ENCODE peak calls at places on chromosomes 11 and 22, in seven cellular contexts. W is IMR-90, A is PC-9, I is endothelial cell of umbilical vein, F is HepG2, V is PC-3, B is neural progenitor cell. J is an unnamed sample. For H4K20me1, the result is how much of the 10 kb centered on the place peaks cover.

GRCh38 chr11:116693206-116694016 is 79.4 kb downstream of the BUD13 start:
- DNase-seq in W (no peak), A (peak), I (no peak), F (no peak), V (peak), B (no peak), J (peak)

GRCh38 chr11:70834277-70834940 is 418.0 kb downstream of the SHANK2 start:
- DNase-seq in W (peak), A (no peak), I (no peak), F (no peak), V (no peak), B (no peak), J (no peak)

GRCh38 chr11:45405916-45406670 is 120.0 kb upstream of the SYT13 start:
- DNase-seq in W (peak), A (no peak), I (peak), F (no peak), V (peak), B (no peak), J (no peak)

GRCh38 chr11:130001491-130002351 is 914 bp downstream of the PRDM10 start:
- DNase-seq in W (peak), A (peak), I (peak), F (peak), V (peak), B (peak), J (no peak)

GRCh38 chr22:27676545-27677188 is 124.9 kb downstream of the MN1 start:
- DNase-seq in W (no peak), A (no peak), I (no peak), F (no peak), V (no peak), B (no peak), J (no peak)

GRCh38 chr11:46669606-46670243 is 30.7 kb downstream of the ARHGAP1 start:
- DNase-seq in W (no peak), A (no peak), I (no peak), F (peak), V (peak), B (peak), J (no peak)

GRCh38 chr11:19281041-19281440 is 40.3 kb upstream of the E2F8 start:
- DNase-seq in W (no peak), A (no peak), I (peak), F (no peak), V (no peak), B (no peak), J (no peak)

GRCh38 chr11:126127898-126128297 is 65.2 kb upstream of the CDON start:
- DNase-seq in W (no peak), A (no peak), I (no peak), F (no peak), V (no peak), B (no peak), J (no peak)

GRCh38 chr11:41498726-41499125 is 39.3 kb upstream of the LRRC4C start:
- DNase-seq in W (no peak), A (no peak), I (peak), F (no peak), V (peak), B (no peak), J (no peak)

GRCh38 chr22:17087176-17088131 is 2.7 kb downstream of the IL17RA start:
- DNase-seq in W (peak), A (no peak), I (no peak), F (no peak), V (no peak), B (no peak), J (no peak)

GRCh38 chr11:114135737-114136151 is 76.2 kb downstream of the ZBTB16 start:
- DNase-seq in W (no peak), A (no peak), I (no peak), F (no peak), V (no peak), B (peak), J (no peak)

GRCh38 chr22:40668611-40669390 is 10.5 kb upstream of the MCHR1 start:
- DNase-seq in W (peak), A (peak), I (peak), F (peak), V (peak), B (peak), J (no peak)

GRCh38 chr11:34181254-34181653 is 75.8 kb downstream of the NAT10 start:
- DNase-seq in W (no peak), A (no peak), I (no peak), F (no peak), V (no peak), B (no peak), J (no peak)

GRCh38 chr11:125387991-125388390 is 108.1 kb downstream of the FEZ1 start:
- DNase-seq in W (no peak), A (no peak), I (no peak), F (no peak), V (no peak), B (no peak), J (no peak)

GRCh38 chr11:19597876-19598275 is 114.8 kb upstream of the NAV2 start:
- DNase-seq in W (no peak), A (no peak), I (no peak), F (no peak), V (no peak), B (no peak), J (no peak)

GRCh38 chr11:73978576-73979086 is 4.0 kb downstream of the UCP2 start:
- DNase-seq in W (peak), A (no peak), I (no peak), F (no peak), V (no peak), B (no peak), J (no peak)

GRCh38 chr11:26971961-26972360 is 22.0 kb upstream of the FIBIN start:
- DNase-seq in W (peak), A (no peak), I (no peak), F (no peak), V (no peak), B (no peak), J (no peak)

GRCh38 chr11:59135648-59136461 is 6.8 kb upstream of the FAM111A start:
- DNase-seq in W (peak), A (peak), I (peak), F (peak), V (peak), B (peak), J (no peak)

GRCh38 chr11:130488187-130489026 is 40.0 kb downstream of the ADAMTS15 start:
- DNase-seq in W (peak), A (no peak), I (no peak), F (no peak), V (no peak), B (no peak), J (no peak)

GRCh38 chr22:39946571-39947407 is 13.4 kb upstream of the TMA7B start:
- DNase-seq in W (no peak), A (no peak), I (peak), F (no peak), V (no peak), B (no peak), J (no peak)

GRCh38 chr11:441418-442274 is at the start of gene ANO9:
- DNase-seq in W (no peak), A (peak), I (no peak), F (peak), V (peak), B (peak), J (no peak)

GRCh38 chr11:106974831-106975230 is 43.4 kb downstream of the GUCY1A2 start:
- DNase-seq in W (no peak), A (no peak), I (no peak), F (no peak), V (no peak), B (no peak), J (no peak)

GRCh38 chr11:69948256-69949141 is 129.3 kb upstream of the FGF3 start:
- DNase-seq in W (peak), A (peak), I (no peak), F (peak), V (peak), B (peak), J (peak)

GRCh38 chr11:86570020-86570419 is 102.4 kb downstream of the ME3 start:
- DNase-seq in W (peak), A (peak), I (peak), F (no peak), V (no peak), B (peak), J (no peak)

GRCh38 chr11:6321961-6322362 is 1.7 kb upstream of the CAVIN3 start:
- DNase-seq in W (peak), A (peak), I (peak), F (no peak), V (peak), B (peak), J (no peak)

GRCh38 chr11:114738954-114739353 is 60.6 kb downstream of the NXPE2 start:
- DNase-seq in W (peak), A (no peak), I (peak), F (peak), V (peak), B (peak), J (peak)

GRCh38 chr11:114375052-114375451 is 25.3 kb downstream of the C11orf71 start:
- DNase-seq in W (no peak), A (no peak), I (no peak), F (no peak), V (no peak), B (no peak), J (no peak)

GRCh38 chr11:128494418-128495332 is 92.7 kb downstream of the ETS1 start:
- DNase-seq in W (no peak), A (no peak), I (no peak), F (no peak), V (no peak), B (no peak), J (no peak)

GRCh38 chr22:43217285-43218030 is 30.5 kb upstream of the TTLL12 start:
- DNase-seq in W (no peak), A (no peak), I (no peak), F (no peak), V (no peak), B (no peak), J (no peak)

GRCh38 chr22:24155597-24156145 is 25.6 kb upstream of the SUSD2 start:
- DNase-seq in W (peak), A (no peak), I (peak), F (peak), V (peak), B (peak), J (no peak)

GRCh38 chr11:117586392-117586791 is 210.6 kb downstream of the DSCAML1 start:
- DNase-seq in W (no peak), A (no peak), I (no peak), F (no peak), V (no peak), B (no peak), J (no peak)

GRCh38 chr22:17712441-17712840 is 61.8 kb downstream of the BID start:
- DNase-seq in W (peak), A (no peak), I (peak), F (no peak), V (peak), B (no peak), J (no peak)

GRCh38 chr11:132050081-132050480 is 679.7 kb downstream of the NTM start:
- DNase-seq in W (no peak), A (no peak), I (no peak), F (no peak), V (no peak), B (no peak), J (no peak)

GRCh38 chr11:47244664-47245350 is 3.8 kb downstream of the ACP2 start:
- DNase-seq in W (no peak), A (no peak), I (no peak), F (no peak), V (no peak), B (no peak), J (no peak)

DNA sequence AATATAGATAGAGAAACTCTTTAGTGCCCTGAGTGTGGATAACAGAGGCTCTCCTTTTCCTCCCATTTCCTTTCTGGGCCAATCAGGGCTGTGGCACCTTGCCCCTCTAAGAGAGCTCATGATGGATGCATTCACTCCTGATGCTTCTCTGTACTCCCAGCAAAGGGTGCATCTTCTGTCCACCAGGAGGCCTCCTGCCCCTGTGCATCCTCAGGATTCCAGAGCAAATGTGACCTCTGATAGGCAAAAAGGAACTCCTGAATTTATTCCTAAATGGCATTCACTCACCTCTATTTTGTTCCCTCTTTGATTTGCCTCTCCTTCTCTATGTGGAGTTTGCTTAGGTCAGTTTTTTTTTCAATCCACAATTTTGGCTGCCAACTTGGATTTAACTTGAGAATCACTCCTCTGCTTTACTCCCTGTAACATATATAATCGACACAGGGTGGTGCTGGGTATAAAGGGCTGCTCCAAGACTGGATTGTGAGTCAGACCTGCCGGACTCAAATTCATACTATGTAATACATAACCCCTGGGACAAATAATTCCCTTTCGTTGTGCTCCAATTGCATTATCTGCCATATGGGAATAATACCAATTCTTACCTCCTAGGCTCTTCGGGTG is 1.1 kb upstream of the MRGPRX4 start:
- DNase-seq in W (no peak), A (no peak), I (no peak), F (peak), V (peak), B (peak), J (no peak)
- TF ChIP-seq CTCF in W (peak), A (peak), I (peak), F (peak), V (peak), B (peak), J (peak)

GRCh38 chr11:102966011-102966410 is 10.5 kb upstream of the MMP13 start:
- DNase-seq in W (no peak), A (peak), I (no peak), F (no peak), V (peak), B (no peak), J (no peak)

GRCh38 chr11:102967497-102967896 is 12.0 kb upstream of the MMP13 start:
- DNase-seq in W (no peak), A (no peak), I (no peak), F (no peak), V (no peak), B (no peak), J (no peak)

DNA sequence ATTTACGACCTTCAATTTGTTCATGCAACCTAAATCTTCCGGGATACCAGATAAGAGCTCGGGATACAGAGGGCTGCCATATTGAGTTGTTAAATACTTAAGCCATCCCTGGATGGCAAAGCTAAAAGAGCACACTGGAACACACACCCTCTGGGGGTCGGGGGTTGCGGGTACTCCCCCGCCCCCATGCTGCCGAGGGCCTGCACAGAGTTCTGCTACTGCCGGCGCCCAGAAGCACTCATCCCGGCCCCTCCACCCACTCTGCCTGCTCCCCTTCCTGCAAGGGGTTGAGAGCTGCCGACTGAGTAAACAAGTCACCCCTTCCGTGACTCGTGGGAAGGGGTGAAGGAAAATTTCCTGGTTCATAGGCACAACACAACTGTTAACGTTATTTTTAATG is 9.3 kb upstream of the MMP13 start:
- DNase-seq in W (no peak), A (no peak), I (no peak), F (no peak), V (no peak), B (no peak), J (no peak)
- H3K27ac ChIP-seq in W (no peak), A (no peak), I (no peak), F (no peak), V (no peak), B (no peak), J (no peak)

GRCh38 chr22:46826438-46826837 is 64.0 kb downstream of the TBC1D22A start:
- DNase-seq in W (no peak), A (no peak), I (no peak), F (no peak), V (no peak), B (no peak), J (no peak)

GRCh38 chr22:46823654-46824053 is 61.2 kb downstream of the TBC1D22A start:
- DNase-seq in W (no peak), A (no peak), I (no peak), F (no peak), V (no peak), B (no peak), J (no peak)

GRCh38 chr22:46823248-46823647 is 60.8 kb downstream of the TBC1D22A start:
- DNase-seq in W (no peak), A (no peak), I (no peak), F (no peak), V (no peak), B (no peak), J (no peak)

GRCh38 chr22:46824348-46824909 is 62.0 kb downstream of the TBC1D22A start:
- DNase-seq in W (no peak), A (no peak), I (no peak), F (no peak), V (no peak), B (no peak), J (no peak)

DNA sequence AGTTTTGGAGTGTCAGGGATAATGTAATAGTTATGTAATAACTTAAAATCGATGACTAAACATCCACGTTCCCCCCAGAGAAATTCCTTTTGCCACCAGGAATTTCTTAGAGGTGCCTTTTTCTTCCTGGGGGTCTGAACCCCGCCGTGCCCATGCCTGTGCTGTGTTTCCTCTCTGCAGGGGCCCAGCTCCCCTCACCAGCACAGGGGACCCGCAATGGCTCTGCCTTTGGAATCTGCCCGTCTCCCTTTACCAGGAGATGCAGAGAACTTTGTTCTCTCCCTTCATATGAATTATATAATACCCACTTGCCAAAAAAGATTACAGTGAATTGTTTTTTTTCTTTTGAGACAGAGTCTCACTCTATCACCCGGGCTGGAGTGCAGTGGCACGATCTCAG is 62.7 kb downstream of the TBC1D22A start:
- DNase-seq in W (no peak), A (no peak), I (no peak), F (no peak), V (no peak), B (no peak), J (no peak)
- H4K20me1 ChIP-seq in W (under half), A (half or more), I (under half), F (under half), V (under half), B (under half), J (under half)

DNA sequence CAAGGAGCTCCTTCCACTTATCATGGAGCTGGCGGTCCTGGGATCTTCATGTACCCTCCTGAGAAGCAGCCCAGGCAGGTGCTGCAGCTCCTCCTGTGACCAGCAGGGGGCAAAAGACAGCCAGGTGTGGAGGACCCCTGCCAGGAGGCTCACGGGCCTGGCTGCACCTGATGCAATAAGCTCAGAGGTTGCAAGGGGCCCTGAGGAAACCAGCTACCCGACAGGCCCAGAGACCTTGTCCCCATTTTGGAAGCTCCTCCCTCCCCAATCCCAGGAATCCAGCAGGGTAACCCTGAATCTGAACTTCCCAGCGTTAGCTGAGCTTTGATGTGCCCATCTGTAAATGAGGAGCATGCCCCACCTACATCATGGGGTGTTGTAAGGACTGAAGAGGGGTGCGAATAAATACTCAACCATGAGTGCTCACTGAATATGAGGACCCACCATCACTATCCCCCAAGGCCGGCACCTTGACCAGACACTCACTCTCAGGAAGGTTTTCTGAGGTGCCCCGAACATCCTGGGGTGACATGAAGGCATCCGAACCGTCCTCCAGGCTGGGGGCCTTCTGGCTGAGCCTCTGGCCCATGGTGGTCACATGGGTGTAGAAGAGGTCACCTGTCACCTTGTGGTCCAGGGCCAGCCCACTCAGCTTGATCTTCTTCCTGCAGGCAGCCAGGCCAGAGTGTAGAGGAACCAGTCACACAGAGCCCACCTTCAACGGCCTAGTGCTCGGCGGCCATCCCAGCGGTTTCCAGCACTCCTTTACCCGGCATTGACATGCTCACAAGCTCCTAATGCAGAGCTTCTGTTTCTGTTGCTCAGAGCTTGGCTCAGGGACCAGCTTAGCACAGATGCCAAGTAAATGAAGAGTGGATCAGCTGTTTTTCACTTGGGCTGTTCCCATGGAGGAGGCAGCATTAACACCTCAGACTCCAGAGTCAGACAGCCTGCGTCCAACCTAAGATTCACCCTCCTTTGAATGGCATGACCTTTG is 21.7 kb downstream of the SLC43A1 start:
- DNase-seq in W (peak), A (peak), I (peak), F (peak), V (peak), B (peak), J (no peak)
- TF ChIP-seq CTCF in W (peak), A (peak), I (peak), F (peak), V (peak), B (peak), J (peak)

GRCh38 chr11:36151933-36152580 is 137.2 kb downstream of the COMMD9 start:
- DNase-seq in W (no peak), A (no peak), I (no peak), F (no peak), V (no peak), B (no peak), J (no peak)

GRCh38 chr11:36147491-36147890 is 141.7 kb downstream of the COMMD9 start:
- DNase-seq in W (no peak), A (no peak), I (no peak), F (no peak), V (no peak), B (no peak), J (no peak)

GRCh38 chr11:36148701-36149100 is 140.5 kb downstream of the COMMD9 start:
- DNase-seq in W (no peak), A (no peak), I (no peak), F (no peak), V (no peak), B (no peak), J (no peak)

GRCh38 chr11:36150986-36151385 is 138.2 kb downstream of the COMMD9 start:
- DNase-seq in W (peak), A (no peak), I (no peak), F (no peak), V (no peak), B (no peak), J (no peak)

GRCh38 chr11:36149538-36150242 is 139.5 kb downstream of the COMMD9 start:
- DNase-seq in W (peak), A (peak), I (peak), F (peak), V (peak), B (peak), J (peak)
- H3K27ac ChIP-seq in W (peak), A (peak), I (peak), F (no peak), V (peak), B (no peak), J (peak)

GRCh38 chr11:7571640-7572000 is 57.8 kb downstream of the PPFIBP2 start:
- DNase-seq in W (peak), A (peak), I (peak), F (peak), V (peak), B (peak), J (no peak)
- H4K20me1 ChIP-seq in W (under half), A (under half), I (under half), F (under half), V (under half), B (under half), J (under half)